ENCODE peak calls at places on chromosomes 12 and 14, in ten cellular contexts. A is left cardiac atrium; Y is activated CD4-positive, alpha-beta T cell treated with anti-CD3 and anti-CD28 coated beads for 36 hours; H is Daoy; J is D721Med; G is GM23248; P is transverse colon; N is cardiac fibroblast; V is NCI-H345; Z is C1 segment of cervical spinal cord. X is an unnamed sample.

GRCh38 chr14:21518725-21519124 is 7.4 kb downstream of the SALL2 start:
- DNase-seq in A (no peak), Y (no peak), H (no peak), J (no peak), G (no peak), P (no peak), N (no peak), V (no peak), Z (no peak), X (no peak)

GRCh38 chr12:4140607-4141301 is 132.8 kb upstream of the CCND2 start:
- DNase-seq in A (no peak), Y (no peak), H (no peak), J (no peak), G (no peak), P (no peak), N (no peak), V (no peak), Z (no peak), X (no peak)

GRCh38 chr12:51027342-51027835 is 1.2 kb upstream of the SLC11A2 start:
- DNase-seq in A (no peak), Y (no peak), H (no peak), J (no peak), G (no peak), P (no peak), N (no peak), V (no peak), Z (no peak), X (no peak)

GRCh38 chr14:64845878-64846277 is 33.8 kb downstream of the SPTB start:
- DNase-seq in A (no peak), Y (no peak), H (peak), J (no peak), G (peak), P (no peak), N (peak), V (no peak), Z (no peak), X (no peak)

GRCh38 chr12:80033457-80033856 is 65.9 kb upstream of the OTOGL start:
- DNase-seq in A (no peak), Y (no peak), H (peak), J (no peak), G (peak), P (no peak), N (peak), V (no peak), Z (no peak), X (no peak)

GRCh38 chr12:123765504-123766035 is 3.5 kb downstream of the DNAH10 start:
- DNase-seq in A (no peak), Y (no peak), H (no peak), J (no peak), G (no peak), P (no peak), N (no peak), V (no peak), Z (no peak), X (no peak)

GRCh38 chr14:78644824-78645559 is 474.8 kb downstream of the NRXN3 start:
- DNase-seq in A (no peak), Y (no peak), H (no peak), J (no peak), G (no peak), P (no peak), N (no peak), V (no peak), Z (no peak), X (no peak)

GRCh38 chr14:96852823-96853422 is 55.7 kb downstream of the VRK1 start:
- DNase-seq in A (no peak), Y (no peak), H (peak), J (no peak), G (peak), P (no peak), N (peak), V (peak), Z (no peak), X (peak)

GRCh38 chr12:130418261-130418660 is 80.6 kb downstream of the PIWIL1 start:
- DNase-seq in A (no peak), Y (no peak), H (no peak), J (no peak), G (no peak), P (no peak), N (no peak), V (no peak), Z (no peak), X (no peak)

GRCh38 chr12:14773685-14774073 is 29.6 kb downstream of the WBP11 start:
- DNase-seq in A (peak), Y (no peak), H (no peak), J (no peak), G (no peak), P (no peak), N (peak), V (no peak), Z (no peak), X (no peak)

GRCh38 chr14:89258728-89259273 is 158.2 kb downstream of the FOXN3 start:
- DNase-seq in A (no peak), Y (peak), H (no peak), J (no peak), G (no peak), P (no peak), N (no peak), V (no peak), Z (no peak), X (no peak)

GRCh38 chr12:90839340-90839739 is 115.6 kb downstream of the CCER1 start:
- DNase-seq in A (no peak), Y (no peak), H (no peak), J (no peak), G (peak), P (no peak), N (peak), V (no peak), Z (no peak), X (no peak)

GRCh38 chr14:62289471-62289870 is 527.3 kb downstream of the SNAPC1 start:
- DNase-seq in A (no peak), Y (no peak), H (peak), J (no peak), G (peak), P (no peak), N (peak), V (no peak), Z (no peak), X (no peak)

GRCh38 chr12:27906658-27907473 is 65.7 kb downstream of the PTHLH start:
- DNase-seq in A (no peak), Y (no peak), H (no peak), J (no peak), G (peak), P (no peak), N (peak), V (no peak), Z (no peak), X (no peak)

GRCh38 chr12:122523280-122523679 is 3.5 kb downstream of the RSRC2 start:
- DNase-seq in A (no peak), Y (no peak), H (peak), J (no peak), G (peak), P (no peak), N (peak), V (no peak), Z (no peak), X (no peak)

GRCh38 chr12:4047441-4047840 is 174.2 kb upstream of the PARP11 start:
- DNase-seq in A (no peak), Y (no peak), H (no peak), J (no peak), G (no peak), P (no peak), N (no peak), V (no peak), Z (no peak), X (no peak)

GRCh38 chr14:96893966-96894622 is 96.9 kb downstream of the VRK1 start:
- DNase-seq in A (no peak), Y (peak), H (no peak), J (no peak), G (no peak), P (no peak), N (no peak), V (no peak), Z (no peak), X (no peak)

GRCh38 chr12:120211904-120212283 is 11.0 kb upstream of the RPLP0 start:
- DNase-seq in A (no peak), Y (no peak), H (no peak), J (no peak), G (no peak), P (no peak), N (no peak), V (no peak), Z (no peak), X (no peak)